ENCODE peak calls at places on chromosomes 1 and 21, in four cellular contexts. R is fibroblast of pulmonary artery; Q is stimulated activated CD4-positive, alpha-beta T cell treated with anti-CD3 and anti-CD28 coated beads, Interleukin-15, amount 100 ng/mL, for 24 hours; I is NCI-H1436. L is an unnamed sample.

GRCh38 chr1:83715550-83715949 is 283.4 kb downstream of the TTLL7 start:
- DNase-seq in I (no peak), R (no peak), Q (no peak), L (no peak)

GRCh38 chr1:94806451-94806861 is 13.7 kb upstream of the SLC44A3 start:
- DNase-seq in R (peak; percentile 92), I (no peak), Q (no peak), L (no peak)

GRCh38 chr1:10856253-10856683 is 59.8 kb upstream of the CASZ1 start:
- DNase-seq in Q (no peak), R (no peak), I (no peak), L (peak; percentile 16)

GRCh38 chr1:94963864-94964263 is 37.0 kb upstream of the CNN3 start:
- DNase-seq in R (no peak), Q (no peak), I (no peak), L (no peak)

GRCh38 chr1:224800486-224801119 is 128.9 kb upstream of the DNAH14 start:
- DNase-seq in Q (no peak), R (no peak), I (no peak), L (no peak)

GRCh38 chr1:71068325-71069240 is 12.3 kb downstream of the ZRANB2 start:
- DNase-seq in R (no peak), I (no peak), Q (no peak), L (no peak)

GRCh38 chr1:161313554-161314200 is 504 bp upstream of the SDHC start:
- DNase-seq in I (no peak), Q (no peak), R (no peak), L (no peak)

GRCh38 chr1:8477199-8477982 is 159.5 kb downstream of the SLC45A1 start:
- DNase-seq in Q (peak; percentile 42), I (no peak), R (no peak), L (no peak)

GRCh38 chr1:91761303-91761721 is 124.6 kb downstream of the TGFBR3 start:
- DNase-seq in R (no peak), Q (no peak), I (no peak), L (no peak)

GRCh38 chr1:201771466-201771865 is 57.5 kb upstream of the IPO9 start:
- DNase-seq in R (peak; percentile 95), I (no peak), Q (no peak), L (no peak)

GRCh38 chr21:46474365-46474764 is 15.7 kb downstream of the DIP2A start:
- DNase-seq in Q (no peak), R (no peak), I (no peak), L (no peak)

GRCh38 chr1:209685835-209686234 is 10.6 kb downstream of the G0S2 start:
- DNase-seq in Q (peak; percentile 41), I (no peak), R (no peak), L (no peak)

GRCh38 chr1:109252893-109253802 is 3.8 kb downstream of the CELSR2 start:
- DNase-seq in Q (no peak), I (peak; percentile 24), R (no peak), L (peak; percentile 40)

GRCh38 chr1:55500601-55501000 is 285.4 kb upstream of the USP24 start:
- DNase-seq in I (no peak), R (no peak), Q (no peak), L (no peak)

GRCh38 chr1:237655778-237656177 is 234.9 kb downstream of the ZP4 start:
- DNase-seq in Q (no peak), I (no peak), R (no peak), L (no peak)

GRCh38 chr1:70573317-70573843 is 162.3 kb downstream of the CTH start:
- DNase-seq in I (no peak), Q (no peak), R (no peak), L (no peak)

GRCh38 chr21:45277101-45278045 is 10.3 kb downstream of the POFUT2 start:
- DNase-seq in I (no peak), R (no peak), Q (no peak), L (peak; percentile 4)

GRCh38 chr1:18160290-18160942 is 52.8 kb downstream of the IGSF21 start:
- DNase-seq in Q (no peak), R (no peak), I (no peak), L (peak; percentile 59)

GRCh38 chr1:205355054-205355453 is 1.7 kb downstream of the KLHDC8A start:
- DNase-seq in Q (no peak), R (peak; percentile 72), I (no peak), L (peak; percentile 86)

GRCh38 chr1:18088077-18088594 is 19.5 kb upstream of the IGSF21 start:
- DNase-seq in I (no peak), Q (no peak), R (no peak), L (no peak)